ENCODE peak calls at places on chromosomes 6 and 20, in eight cellular contexts. H is CD4-positive, alpha-beta memory T cell; L is COLO829; G is NCI-H460; N is NCI-H774; T is NCI-H1092 treated with DMSO at 0.1 percent for 48 hours; E is AG08395; R is LHCN-M2. Q is an unnamed sample.

GRCh38 chr6:39005774-39006173 is 42.8 kb upstream of the GLP1R start:
- DNase-seq in H (no peak), L (no peak), G (no peak), N (peak), T (peak), E (no peak), R (no peak), Q (no peak)

GRCh38 chr6:115890238-115890637 is 170.5 kb downstream of the FRK start:
- DNase-seq in H (no peak), L (no peak), G (no peak), N (no peak), T (no peak), E (no peak), R (no peak), Q (no peak)

GRCh38 chr6:43782764-43783513 is 12.9 kb downstream of the VEGFA start:
- DNase-seq in H (no peak), L (no peak), G (no peak), N (no peak), T (no peak), E (no peak), R (no peak), Q (no peak)

GRCh38 chr6:87700729-87701675 is 1.0 kb downstream of the AKIRIN2 start:
- DNase-seq in H (peak), L (no peak), G (peak), N (peak), T (peak), E (peak), R (peak), Q (peak)

GRCh38 chr20:24870876-24871275 is 78.2 kb upstream of the CST7 start:
- DNase-seq in H (no peak), L (no peak), G (no peak), N (no peak), T (no peak), E (no peak), R (no peak), Q (no peak)

GRCh38 chr6:144928847-144929246 is 643.7 kb downstream of the UTRN start:
- DNase-seq in H (no peak), L (no peak), G (no peak), N (no peak), T (no peak), E (no peak), R (no peak), Q (no peak)

GRCh38 chr20:23257848-23258746 is 92.5 kb upstream of the NXT1 start:
- DNase-seq in H (no peak), L (peak), G (peak), N (peak), T (peak), E (peak), R (peak), Q (no peak)

GRCh38 chr20:10863337-10864060 is 189.7 kb upstream of the JAG1 start:
- DNase-seq in H (no peak), L (peak), G (no peak), N (no peak), T (no peak), E (peak), R (peak), Q (no peak)

GRCh38 chr6:52663120-52663934 is 7.6 kb upstream of the TMEM14A start:
- DNase-seq in H (peak), L (peak), G (peak), N (peak), T (peak), E (peak), R (peak), Q (peak)

GRCh38 chr6:37171970-37172812 is 2.2 kb downstream of the PIM1 start:
- DNase-seq in H (peak), L (peak), G (peak), N (peak), T (peak), E (peak), R (peak), Q (peak)

GRCh38 chr6:5085638-5086293 is 625 bp downstream of the PPP1R3G start:
- DNase-seq in H (no peak), L (no peak), G (no peak), N (peak), T (peak), E (no peak), R (peak), Q (peak)

GRCh38 chr6:12313311-12313991 is 23.3 kb downstream of the EDN1 start:
- DNase-seq in H (no peak), L (no peak), G (no peak), N (no peak), T (no peak), E (no peak), R (no peak), Q (no peak)

GRCh38 chr6:35328108-35328723 is 14.1 kb upstream of the PPARD start:
- DNase-seq in H (no peak), L (no peak), G (no peak), N (no peak), T (no peak), E (no peak), R (no peak), Q (peak)

GRCh38 chr20:47576516-47577033 is 74.9 kb downstream of the NCOA3 start:
- DNase-seq in H (no peak), L (peak), G (peak), N (peak), T (peak), E (peak), R (peak), Q (peak)

GRCh38 chr6:4575724-4576123 is 200.5 kb upstream of the CDYL start:
- DNase-seq in H (no peak), L (no peak), G (no peak), N (no peak), T (no peak), E (no peak), R (no peak), Q (no peak)

GRCh38 chr20:36435799-36436541 is 105.3 kb upstream of the MYL9 start:
- DNase-seq in H (peak), L (peak), G (peak), N (peak), T (no peak), E (peak), R (peak), Q (no peak)

GRCh38 chr6:129671442-129672344 is 38.3 kb downstream of the ARHGAP18 start:
- DNase-seq in H (peak), L (no peak), G (no peak), N (no peak), T (no peak), E (no peak), R (peak), Q (no peak)

GRCh38 chr20:43043887-43044286 is 145.8 kb downstream of the PTPRT start:
- DNase-seq in H (no peak), L (no peak), G (no peak), N (no peak), T (no peak), E (no peak), R (no peak), Q (no peak)

GRCh38 chr6:26411751-26412150 is 9.7 kb downstream of the BTN3A1 start:
- DNase-seq in H (no peak), L (no peak), G (no peak), N (no peak), T (no peak), E (peak), R (no peak), Q (no peak)

GRCh38 chr20:44489931-44490330 is 14.3 kb downstream of the TTPAL start:
- DNase-seq in H (no peak), L (no peak), G (no peak), N (no peak), T (no peak), E (no peak), R (no peak), Q (peak)

GRCh38 chr6:2630362-2630761 is 120.4 kb downstream of the MYLK4 start:
- DNase-seq in H (no peak), L (no peak), G (peak), N (no peak), T (no peak), E (peak), R (peak), Q (no peak)

GRCh38 chr6:80165143-80165542 is 58.7 kb downstream of the BCKDHB start:
- DNase-seq in H (no peak), L (no peak), G (no peak), N (no peak), T (no peak), E (no peak), R (peak), Q (peak)

GRCh38 chr6:11434565-11435326 is 102.8 kb upstream of the TMEM170B start:
- DNase-seq in H (no peak), L (no peak), G (peak), N (no peak), T (no peak), E (peak), R (no peak), Q (no peak)

GRCh38 chr6:167307342-167307955 is 16.3 kb downstream of the UNC93A start:
- DNase-seq in H (no peak), L (no peak), G (no peak), N (no peak), T (no peak), E (no peak), R (no peak), Q (no peak)

GRCh38 chr6:137025786-137026730 is 18.7 kb downstream of the IL20RA start:
- DNase-seq in H (no peak), L (no peak), G (no peak), N (no peak), T (no peak), E (no peak), R (no peak), Q (no peak)

GRCh38 chr6:155544677-155545076 is 89.0 kb upstream of the NOX3 start:
- DNase-seq in H (no peak), L (no peak), G (no peak), N (no peak), T (no peak), E (no peak), R (no peak), Q (no peak)

GRCh38 chr20:22623211-22623610 is 38.8 kb upstream of the FOXA2 start:
- DNase-seq in H (no peak), L (no peak), G (no peak), N (no peak), T (no peak), E (no peak), R (no peak), Q (no peak)

GRCh38 chr6:14792118-14792955 is 453.5 kb upstream of the JARID2 start:
- DNase-seq in H (no peak), L (no peak), G (no peak), N (peak), T (no peak), E (peak), R (no peak), Q (no peak)

GRCh38 chr6:137498488-137499219 is 4.5 kb upstream of the OLIG3 start:
- DNase-seq in H (no peak), L (no peak), G (no peak), N (no peak), T (no peak), E (no peak), R (no peak), Q (no peak)

GRCh38 chr6:4041480-4041879 is 37.5 kb downstream of the FAM217A start:
- DNase-seq in H (no peak), L (no peak), G (no peak), N (no peak), T (no peak), E (no peak), R (no peak), Q (no peak)

GRCh38 chr6:161374971-161375873 is 101.4 kb upstream of the AGPAT4 start:
- DNase-seq in H (no peak), L (peak), G (no peak), N (no peak), T (peak), E (no peak), R (no peak), Q (peak)

GRCh38 chr6:56727097-56727845 is 84.6 kb upstream of the DST start:
- DNase-seq in H (no peak), L (no peak), G (no peak), N (no peak), T (no peak), E (peak), R (no peak), Q (no peak)

GRCh38 chr6:43938178-43939101 is 168.4 kb downstream of the VEGFA start:
- DNase-seq in H (no peak), L (no peak), G (no peak), N (no peak), T (no peak), E (no peak), R (no peak), Q (no peak)

GRCh38 chr20:10762216-10762615 is 88.4 kb upstream of the JAG1 start:
- DNase-seq in H (no peak), L (no peak), G (no peak), N (no peak), T (no peak), E (no peak), R (no peak), Q (no peak)

GRCh38 chr6:150119256-150119655 is 23.6 kb upstream of the PPP1R14C start:
- DNase-seq in H (no peak), L (no peak), G (no peak), N (no peak), T (peak), E (no peak), R (no peak), Q (no peak)